ENCODE peak calls at places on chromosomes 3 and 15, in nine cellular contexts. One of them, this sample, is unnamed.

GRCh38 chr15:73894133-73894814 is 20.9 kb downstream of the TBC1D21 start:
- DNase-seq in CD8-positive, alpha-beta T cell: no peak
- DNase-seq in A549: no peak
- DNase-seq in psoas muscle: no peak
- DNase-seq in tibial artery: no peak
- DNase-seq in right lobe of liver: no peak
- DNase-seq in heart left ventricle: no peak
- DNase-seq in upper lobe of right lung: no peak
- DNase-seq in fibroblast of lung: no peak
- DNase-seq in this sample: no peak

GRCh38 chr15:92917606-92918407 is 17.7 kb downstream of the CHD2 start:
- DNase-seq in A549: peak
- DNase-seq in right lobe of liver: peak
- DNase-seq in upper lobe of right lung: peak
- DNase-seq in psoas muscle: peak
- DNase-seq in heart left ventricle: peak
- DNase-seq in CD8-positive, alpha-beta T cell: peak
- DNase-seq in fibroblast of lung: peak
- DNase-seq in tibial artery: peak
- DNase-seq in this sample: peak

GRCh38 chr15:56056626-56057025 is 63.2 kb upstream of the NEDD4 start:
- DNase-seq in A549: no peak
- DNase-seq in tibial artery: no peak
- DNase-seq in right lobe of liver: no peak
- DNase-seq in CD8-positive, alpha-beta T cell: no peak
- DNase-seq in heart left ventricle: no peak
- DNase-seq in psoas muscle: no peak
- DNase-seq in upper lobe of right lung: no peak
- DNase-seq in fibroblast of lung: no peak
- DNase-seq in this sample: no peak

GRCh38 chr3:159711560-159712333 is 276.9 kb upstream of the IL12A start:
- DNase-seq in A549: peak
- DNase-seq in upper lobe of right lung: no peak
- DNase-seq in CD8-positive, alpha-beta T cell: no peak
- DNase-seq in tibial artery: peak
- DNase-seq in fibroblast of lung: peak
- DNase-seq in psoas muscle: no peak
- DNase-seq in right lobe of liver: no peak
- DNase-seq in heart left ventricle: peak
- DNase-seq in this sample: no peak

GRCh38 chr15:34334676-34335075 is 2.9 kb downstream of the SLC12A6 start:
- DNase-seq in upper lobe of right lung: no peak
- DNase-seq in psoas muscle: no peak
- DNase-seq in tibial artery: no peak
- DNase-seq in fibroblast of lung: no peak
- DNase-seq in CD8-positive, alpha-beta T cell: no peak
- DNase-seq in right lobe of liver: no peak
- DNase-seq in A549: no peak
- DNase-seq in heart left ventricle: no peak
- DNase-seq in this sample: no peak

GRCh38 chr3:164199982-164200823 is 878.1 kb downstream of the SI start:
- DNase-seq in psoas muscle: no peak
- DNase-seq in CD8-positive, alpha-beta T cell: no peak
- DNase-seq in heart left ventricle: no peak
- DNase-seq in upper lobe of right lung: no peak
- DNase-seq in fibroblast of lung: no peak
- DNase-seq in A549: no peak
- DNase-seq in right lobe of liver: no peak
- DNase-seq in tibial artery: no peak
- DNase-seq in this sample: no peak

GRCh38 chr15:65254237-65254820 is 32.4 kb downstream of the PARP16 start:
- DNase-seq in fibroblast of lung: no peak
- DNase-seq in psoas muscle: peak
- DNase-seq in A549: no peak
- DNase-seq in upper lobe of right lung: no peak
- DNase-seq in tibial artery: no peak
- DNase-seq in CD8-positive, alpha-beta T cell: no peak
- DNase-seq in heart left ventricle: no peak
- DNase-seq in right lobe of liver: no peak
- DNase-seq in this sample: no peak

GRCh38 chr3:156174229-156174847 is 54.0 kb downstream of the KCNAB1 start:
- DNase-seq in right lobe of liver: no peak
- DNase-seq in CD8-positive, alpha-beta T cell: no peak
- DNase-seq in upper lobe of right lung: no peak
- DNase-seq in heart left ventricle: no peak
- DNase-seq in fibroblast of lung: peak
- DNase-seq in psoas muscle: no peak
- DNase-seq in A549: peak
- DNase-seq in tibial artery: no peak
- DNase-seq in this sample: no peak

GRCh38 chr15:40873625-40874561 is at the start of gene RHOV:
- DNase-seq in tibial artery: peak
- DNase-seq in CD8-positive, alpha-beta T cell: peak
- DNase-seq in upper lobe of right lung: peak
- DNase-seq in psoas muscle: peak
- DNase-seq in heart left ventricle: peak
- DNase-seq in A549: peak
- DNase-seq in fibroblast of lung: peak
- DNase-seq in right lobe of liver: peak
- DNase-seq in this sample: no peak

GRCh38 chr3:160758929-160759577 is 3.0 kb downstream of the PPM1L start:
- DNase-seq in CD8-positive, alpha-beta T cell: no peak
- DNase-seq in right lobe of liver: no peak
- DNase-seq in tibial artery: no peak
- DNase-seq in psoas muscle: no peak
- DNase-seq in upper lobe of right lung: no peak
- DNase-seq in fibroblast of lung: no peak
- DNase-seq in A549: no peak
- DNase-seq in heart left ventricle: no peak
- DNase-seq in this sample: no peak

GRCh38 chr3:25940935-25941334 is 151.0 kb downstream of the OXSM start:
- DNase-seq in tibial artery: no peak
- DNase-seq in right lobe of liver: no peak
- DNase-seq in A549: no peak
- DNase-seq in psoas muscle: no peak
- DNase-seq in upper lobe of right lung: no peak
- DNase-seq in CD8-positive, alpha-beta T cell: no peak
- DNase-seq in heart left ventricle: no peak
- DNase-seq in fibroblast of lung: no peak
- DNase-seq in this sample: no peak

DNA sequence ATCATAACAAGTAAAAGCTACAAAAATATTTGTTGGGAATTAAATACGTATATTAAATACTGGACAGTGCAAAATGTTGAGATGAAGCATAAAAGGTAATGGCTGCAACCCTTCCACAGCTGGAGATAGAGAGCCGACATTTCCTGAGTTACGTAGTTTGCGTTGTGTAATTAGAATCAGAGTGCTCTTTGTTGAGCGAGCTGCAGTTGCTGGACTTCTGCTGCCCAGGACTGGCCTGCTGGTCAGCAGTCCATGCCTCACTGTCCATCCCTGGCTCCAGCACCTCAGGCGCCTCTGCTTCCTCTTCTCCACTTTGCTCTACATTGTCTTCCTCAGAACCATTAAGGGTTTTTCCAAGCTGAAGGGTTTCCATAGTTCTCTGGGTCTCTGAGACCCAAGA is 28.4 kb upstream of the SHC4 start:
- DNase-seq in heart left ventricle: no peak
- DNase-seq in right lobe of liver: no peak
- DNase-seq in CD8-positive, alpha-beta T cell: no peak
- DNase-seq in psoas muscle: no peak
- DNase-seq in tibial artery: no peak
- DNase-seq in A549: no peak
- DNase-seq in fibroblast of lung: no peak
- DNase-seq in upper lobe of right lung: no peak
- DNase-seq in this sample: no peak
- H3K4me3 ChIP-seq in heart left ventricle: no peak
- H3K4me3 ChIP-seq in right lobe of liver: no peak
- H3K4me3 ChIP-seq in CD8-positive, alpha-beta T cell: no peak
- H3K4me3 ChIP-seq in psoas muscle: no peak
- H3K4me3 ChIP-seq in tibial artery: no peak
- H3K4me3 ChIP-seq in A549: no peak
- H3K4me3 ChIP-seq in fibroblast of lung: no peak
- H3K4me3 ChIP-seq in upper lobe of right lung: no peak
- H3K4me3 ChIP-seq in this sample: no peak

DNA sequence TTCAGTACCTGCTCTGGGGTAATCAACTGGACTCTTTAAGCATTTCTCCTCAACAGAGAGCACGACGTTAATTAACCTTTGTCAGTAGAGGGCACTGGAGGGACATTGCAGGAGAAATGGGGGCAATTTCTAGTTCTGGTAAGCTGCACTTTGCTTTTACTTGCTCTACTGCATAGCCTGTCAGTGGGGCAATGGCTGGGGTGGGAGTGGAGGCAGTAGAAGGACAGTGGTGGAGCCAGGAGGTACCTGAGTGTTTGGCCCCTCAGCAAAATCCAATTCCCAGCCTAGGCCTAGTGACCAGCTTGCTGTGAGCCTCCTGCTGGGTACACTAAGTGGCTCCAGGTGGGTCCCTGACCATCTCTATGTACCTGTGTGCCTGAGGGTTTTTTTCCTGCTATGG is 18.3 kb upstream of the MED12L start:
- DNase-seq in A549: peak
- DNase-seq in CD8-positive, alpha-beta T cell: no peak
- DNase-seq in upper lobe of right lung: no peak
- DNase-seq in right lobe of liver: no peak
- DNase-seq in fibroblast of lung: no peak
- DNase-seq in psoas muscle: no peak
- DNase-seq in heart left ventricle: no peak
- DNase-seq in tibial artery: no peak
- DNase-seq in this sample: no peak
- TF ChIP-seq CTCF in A549: peak
- TF ChIP-seq CTCF in CD8-positive, alpha-beta T cell: no peak
- TF ChIP-seq CTCF in upper lobe of right lung: no peak
- TF ChIP-seq CTCF in right lobe of liver: no peak
- TF ChIP-seq CTCF in fibroblast of lung: no peak
- TF ChIP-seq CTCF in psoas muscle: no peak
- TF ChIP-seq CTCF in heart left ventricle: no peak
- TF ChIP-seq CTCF in tibial artery: no peak
- TF ChIP-seq CTCF in this sample: no peak

DNA sequence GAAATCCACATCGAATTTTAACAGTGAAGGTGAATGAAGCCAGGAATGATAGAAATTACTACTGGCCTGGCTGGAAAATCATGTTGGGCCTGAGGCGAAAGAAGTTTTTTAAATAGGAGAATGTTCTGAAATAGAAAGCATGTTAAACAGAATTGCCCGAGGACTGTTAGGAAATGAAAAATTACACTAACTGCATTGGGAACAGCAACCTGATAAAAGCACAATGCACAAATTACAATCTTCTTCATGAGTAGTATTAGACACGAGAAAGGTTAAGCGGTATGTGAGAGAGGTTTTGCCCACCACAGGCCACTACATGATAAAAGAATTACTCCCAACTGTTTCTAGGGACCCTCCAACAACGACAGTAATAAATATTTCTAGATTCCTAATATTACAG is 18.9 kb downstream of the GBE1 start:
- DNase-seq in CD8-positive, alpha-beta T cell: no peak
- DNase-seq in tibial artery: no peak
- DNase-seq in right lobe of liver: no peak
- DNase-seq in heart left ventricle: no peak
- DNase-seq in fibroblast of lung: peak
- DNase-seq in A549: no peak
- DNase-seq in upper lobe of right lung: no peak
- DNase-seq in psoas muscle: no peak
- DNase-seq in this sample: no peak
- H3K27ac ChIP-seq in CD8-positive, alpha-beta T cell: no peak
- H3K27ac ChIP-seq in tibial artery: peak
- H3K27ac ChIP-seq in right lobe of liver: no peak
- H3K27ac ChIP-seq in heart left ventricle: peak
- H3K27ac ChIP-seq in fibroblast of lung: peak
- H3K27ac ChIP-seq in A549: peak
- H3K27ac ChIP-seq in upper lobe of right lung: peak
- H3K27ac ChIP-seq in psoas muscle: peak
- H3K27ac ChIP-seq in this sample: peak

GRCh38 chr3:141368925-141369794 is 856 bp downstream of the ZBTB38 start:
- DNase-seq in CD8-positive, alpha-beta T cell: no peak
- DNase-seq in tibial artery: no peak
- DNase-seq in psoas muscle: no peak
- DNase-seq in A549: peak
- DNase-seq in right lobe of liver: no peak
- DNase-seq in fibroblast of lung: peak
- DNase-seq in heart left ventricle: no peak
- DNase-seq in upper lobe of right lung: no peak
- DNase-seq in this sample: no peak

GRCh38 chr3:141366285-141367037 is 1.8 kb upstream of the ZBTB38 start:
- DNase-seq in A549: peak
- DNase-seq in heart left ventricle: peak
- DNase-seq in tibial artery: peak
- DNase-seq in upper lobe of right lung: peak
- DNase-seq in psoas muscle: no peak
- DNase-seq in CD8-positive, alpha-beta T cell: no peak
- DNase-seq in right lobe of liver: no peak
- DNase-seq in fibroblast of lung: peak
- DNase-seq in this sample: peak

GRCh38 chr3:141370065-141370533 is 1.8 kb downstream of the ZBTB38 start:
- DNase-seq in tibial artery: peak
- DNase-seq in psoas muscle: no peak
- DNase-seq in heart left ventricle: peak
- DNase-seq in A549: peak
- DNase-seq in CD8-positive, alpha-beta T cell: peak
- DNase-seq in fibroblast of lung: peak
- DNase-seq in upper lobe of right lung: no peak
- DNase-seq in right lobe of liver: no peak
- DNase-seq in this sample: peak

GRCh38 chr3:141367038-141367730 is 1.1 kb upstream of the ZBTB38 start:
- DNase-seq in tibial artery: peak
- DNase-seq in upper lobe of right lung: no peak
- DNase-seq in CD8-positive, alpha-beta T cell: no peak
- DNase-seq in A549: peak
- DNase-seq in fibroblast of lung: peak
- DNase-seq in right lobe of liver: no peak
- DNase-seq in psoas muscle: peak
- DNase-seq in heart left ventricle: peak
- DNase-seq in this sample: no peak

DNA sequence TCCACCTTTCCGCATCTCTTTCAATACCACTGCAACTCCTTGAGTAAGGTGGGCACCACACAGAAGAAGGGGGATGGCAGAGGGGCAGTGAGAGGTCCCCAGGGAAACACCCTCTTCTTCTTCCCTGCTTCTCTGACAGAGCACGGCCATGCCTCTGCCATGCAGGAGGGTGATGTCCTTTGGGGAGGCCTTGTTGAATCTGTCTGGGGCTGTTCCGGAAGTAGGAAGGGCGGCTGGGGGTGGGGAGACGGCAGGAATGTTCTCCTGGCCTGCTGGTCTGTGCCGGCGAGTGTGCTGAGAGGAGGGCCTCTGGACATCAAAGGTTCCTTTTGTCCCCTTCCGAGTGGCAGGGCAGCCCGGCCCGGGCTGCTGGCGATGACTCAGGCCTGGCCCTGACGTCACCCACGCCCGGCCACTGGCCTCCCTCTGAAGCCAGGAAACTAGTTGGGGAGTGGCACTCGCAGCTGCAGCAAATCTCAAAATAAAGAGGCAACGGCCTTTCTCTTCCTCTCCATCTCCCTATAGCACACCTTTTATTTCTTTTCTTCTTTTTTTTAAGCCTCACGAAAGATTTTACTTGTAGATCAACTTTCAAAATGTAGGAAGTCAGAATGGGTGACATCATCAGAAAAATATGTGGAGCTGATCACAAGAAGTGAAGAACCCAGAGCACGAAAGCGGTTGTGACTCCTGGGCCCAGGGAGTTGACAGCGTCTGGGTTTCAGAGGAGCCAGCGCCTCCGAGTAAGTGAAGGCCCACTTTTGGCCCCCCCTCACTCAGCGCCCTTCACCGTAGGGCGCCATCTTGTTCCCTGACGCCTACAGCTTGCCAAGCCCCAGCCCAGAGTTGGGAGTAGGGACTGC is at the start of gene ZBTB38:
- DNase-seq in upper lobe of right lung: peak
- DNase-seq in fibroblast of lung: peak
- DNase-seq in heart left ventricle: peak
- DNase-seq in A549: peak
- DNase-seq in tibial artery: peak
- DNase-seq in CD8-positive, alpha-beta T cell: no peak
- DNase-seq in right lobe of liver: peak
- DNase-seq in psoas muscle: peak
- DNase-seq in this sample: peak
- H3K4me3 ChIP-seq in upper lobe of right lung: peak
- H3K4me3 ChIP-seq in fibroblast of lung: peak
- H3K4me3 ChIP-seq in heart left ventricle: peak
- H3K4me3 ChIP-seq in A549: peak
- H3K4me3 ChIP-seq in tibial artery: peak
- H3K4me3 ChIP-seq in CD8-positive, alpha-beta T cell: no peak
- H3K4me3 ChIP-seq in right lobe of liver: no peak
- H3K4me3 ChIP-seq in psoas muscle: peak
- H3K4me3 ChIP-seq in this sample: peak